ENCODE peak calls at places on chromosome 22, in six cellular contexts. U, P, C, X, M and O are unnamed samples.

GRCh38 chr22:40462195-40462988 is 92.0 kb downstream of the SGSM3 start:
- DNase-seq in U (no peak), P (no peak), C (no peak), X (peak; percentile 53), M (no peak), O (no peak)

GRCh38 chr22:42294034-42294985 is 23.9 kb upstream of the TCF20 start:
- DNase-seq in U (peak; percentile 23), P (peak; percentile 89), C (peak; percentile 36), X (peak; percentile 82), M (peak; percentile 42), O (peak; percentile 12)

GRCh38 chr22:23086787-23087186 is 16.5 kb downstream of the GNAZ start:
- DNase-seq in U (no peak), P (no peak), C (no peak), X (no peak), M (no peak), O (no peak)

GRCh38 chr22:42780070-42780540 is 59.4 kb upstream of the A4GALT start:
- DNase-seq in U (peak; percentile 82), P (peak; percentile 99), C (peak; percentile 91), X (peak; percentile 90), M (peak; percentile 72), O (peak; percentile 85)

GRCh38 chr22:40547729-40548143 is 88.8 kb downstream of the MRTFA start:
- DNase-seq in U (no peak), P (peak; percentile 34), C (peak; percentile 47), X (no peak), M (no peak), O (no peak)

GRCh38 chr22:44497218-44497903 is 672 bp downstream of the RTL6 start:
- DNase-seq in U (no peak), P (peak; percentile 5), C (peak; percentile 27), X (no peak), M (peak; percentile 3), O (no peak)

GRCh38 chr22:43186272-43187170 is at the start of gene TTLL12:
- DNase-seq in U (peak; percentile 23), P (peak; percentile 50), C (peak; percentile 37), X (peak; percentile 74), M (peak; percentile 27), O (no peak)

GRCh38 chr22:30605449-30606110 is 1.4 kb upstream of the TCN2 start:
- DNase-seq in U (peak; percentile 58), P (peak; percentile 54), C (peak; percentile 29), X (peak; percentile 68), M (peak; percentile 11), O (peak; percentile 10)

GRCh38 chr22:26172389-26172990 is 3.2 kb downstream of the SEZ6L start:
- DNase-seq in U (peak; percentile 29), P (peak; percentile 67), C (peak; percentile 9), X (peak; percentile 45), M (peak; percentile 24), O (no peak)

GRCh38 chr22:48488611-48489456 is 1338.8 kb downstream of the BRD1 start:
- DNase-seq in U (no peak), P (peak; percentile 68), C (no peak), X (no peak), M (no peak), O (no peak)

GRCh38 chr22:41619979-41620645 is 731 bp downstream of the DESI1 start:
- DNase-seq in U (peak; percentile 20), P (peak; percentile 79), C (no peak), X (peak; percentile 67), M (peak; percentile 22), O (no peak)

GRCh38 chr22:46777609-46777970 is 15.1 kb downstream of the TBC1D22A start:
- DNase-seq in U (no peak), P (no peak), C (no peak), X (peak; percentile 56), M (no peak), O (no peak)

GRCh38 chr22:46779023-46779422 is 16.6 kb downstream of the TBC1D22A start:
- DNase-seq in U (no peak), P (no peak), C (no peak), X (no peak), M (no peak), O (no peak)

GRCh38 chr22:46781291-46781690 is 18.8 kb downstream of the TBC1D22A start:
- DNase-seq in U (no peak), P (no peak), C (no peak), X (no peak), M (no peak), O (no peak)

GRCh38 chr22:46780453-46780852 is 18.0 kb downstream of the TBC1D22A start:
- DNase-seq in U (no peak), P (no peak), C (no peak), X (no peak), M (no peak), O (no peak)

DNA sequence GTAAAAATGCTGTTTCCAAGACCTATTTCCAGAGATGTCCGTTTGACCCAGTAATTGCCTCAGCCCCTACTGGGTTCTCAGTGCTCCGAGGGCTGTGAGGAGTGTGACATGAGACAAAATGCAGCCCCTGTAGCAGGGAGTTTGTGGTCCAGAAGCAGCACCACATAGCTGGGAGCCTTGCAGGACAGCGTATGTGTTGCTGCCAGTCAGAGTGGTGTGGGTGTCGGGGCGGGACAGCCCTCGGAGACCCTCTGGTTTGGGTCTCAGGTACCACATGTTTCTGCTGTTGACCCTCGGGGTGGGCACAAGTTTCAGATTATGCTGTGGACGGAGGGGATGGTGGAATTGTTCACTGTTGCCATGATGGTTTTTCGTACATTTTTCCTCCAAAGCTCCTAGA is 17.2 kb downstream of the TBC1D22A start:
- DNase-seq in U (no peak), P (no peak), C (no peak), X (no peak), M (no peak), O (no peak)
- H3K79me2 ChIP-seq in U (peaks cover 79% of the 10 kb centered on the region), P (peaks cover 29% of the 10 kb centered on the region), C (peaks cover 30% of the 10 kb centered on the region), X (peaks cover 85% of the 10 kb centered on the region), M (peaks cover 86% of the 10 kb centered on the region), O (peaks cover 93% of the 10 kb centered on the region)

DNA sequence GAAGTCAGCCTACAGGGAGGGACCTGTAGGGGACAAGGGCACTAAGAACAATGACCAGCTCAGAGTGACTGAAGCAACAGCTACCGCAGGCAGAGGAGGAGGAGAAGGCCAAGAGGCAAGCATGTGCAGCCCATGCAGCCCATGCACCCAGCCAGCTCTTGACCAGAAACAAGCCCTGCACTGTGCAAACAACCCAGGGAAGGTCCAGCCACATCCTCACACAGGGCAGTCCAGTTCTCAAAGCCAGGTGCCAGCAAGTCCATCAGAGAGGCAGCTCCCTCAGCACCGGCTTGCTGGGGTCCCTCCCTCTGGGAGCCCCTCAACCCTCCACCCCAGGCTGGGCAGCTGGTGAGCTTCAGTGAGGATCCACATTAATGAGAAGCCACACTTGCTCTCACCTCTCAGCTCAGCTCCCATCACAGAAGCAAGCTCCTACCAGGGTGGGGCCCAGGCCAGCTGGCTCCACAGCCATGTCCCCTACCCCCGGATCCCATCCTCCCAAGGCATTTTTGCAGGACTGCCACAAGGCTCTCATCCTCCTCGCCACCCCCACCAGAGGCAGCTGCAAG is 7.1 kb downstream of the DGCR2 start:
- DNase-seq in U (no peak), P (no peak), C (no peak), X (no peak), M (no peak), O (no peak)
- H3K79me2 ChIP-seq in U (peaks cover 84% of the 10 kb centered on the region), P (peaks cover 74% of the 10 kb centered on the region), C (peaks cover 70% of the 10 kb centered on the region), X (peaks cover 89% of the 10 kb centered on the region), M (peaks cover 93% of the 10 kb centered on the region), O (peaks cover 92% of the 10 kb centered on the region)

GRCh38 chr22:20271114-20271994 is 3.2 kb upstream of the RTN4R start:
- DNase-seq in U (no peak), P (no peak), C (no peak), X (no peak), M (no peak), O (no peak)

GRCh38 chr22:20272174-20272573 is 4.1 kb upstream of the RTN4R start:
- DNase-seq in U (no peak), P (no peak), C (no peak), X (no peak), M (no peak), O (no peak)

GRCh38 chr22:20272700-20273099 is 4.6 kb upstream of the RTN4R start:
- DNase-seq in U (no peak), P (no peak), C (no peak), X (no peak), M (no peak), O (no peak)

GRCh38 chr22:20275836-20276235 is 7.7 kb upstream of the RTN4R start:
- DNase-seq in U (no peak), P (no peak), C (no peak), X (no peak), M (no peak), O (no peak)

DNA sequence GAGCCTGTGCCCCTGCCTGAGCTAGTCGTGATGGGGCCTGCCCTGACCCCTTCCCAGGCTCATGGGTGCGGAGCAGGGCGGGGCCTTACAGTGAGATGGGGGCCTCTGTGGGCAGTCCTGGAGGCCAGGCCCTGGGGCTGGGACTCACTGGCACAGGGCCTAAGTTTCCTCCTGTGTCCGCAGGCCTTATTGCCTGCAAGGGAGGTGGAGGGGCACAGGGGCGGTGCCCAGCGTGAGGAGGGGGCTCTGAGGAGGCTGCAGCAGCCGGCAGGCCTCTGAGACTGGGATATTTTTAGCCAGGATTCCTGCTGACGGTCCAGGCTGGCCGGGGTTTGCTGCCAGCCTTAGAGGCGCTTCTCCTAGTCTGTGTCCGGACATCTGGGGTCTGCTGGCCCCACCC is 5.6 kb upstream of the RTN4R start:
- DNase-seq in U (no peak), P (no peak), C (no peak), X (no peak), M (no peak), O (no peak)
- H3K79me2 ChIP-seq in U (no peaks in the 10 kb centered on the region), P (no peaks in the 10 kb centered on the region), C (no peaks in the 10 kb centered on the region), X (no peaks in the 10 kb centered on the region), M (no peaks in the 10 kb centered on the region), O (no peaks in the 10 kb centered on the region)

GRCh38 chr22:32836286-32836859 is 34.9 kb downstream of the TIMP3 start:
- DNase-seq in U (peak; percentile 17), P (peak; percentile 36), C (no peak), X (peak; percentile 23), M (no peak), O (no peak)

GRCh38 chr22:32841175-32841574 is 39.7 kb downstream of the TIMP3 start:
- DNase-seq in U (no peak), P (no peak), C (no peak), X (no peak), M (no peak), O (no peak)

GRCh38 chr22:32839776-32840571 is 38.5 kb downstream of the TIMP3 start:
- DNase-seq in U (no peak), P (no peak), C (peak; percentile 91), X (no peak), M (no peak), O (peak; percentile 92)

GRCh38 chr22:32837142-32837541 is 35.6 kb downstream of the TIMP3 start:
- DNase-seq in U (no peak), P (no peak), C (no peak), X (no peak), M (no peak), O (no peak)

DNA sequence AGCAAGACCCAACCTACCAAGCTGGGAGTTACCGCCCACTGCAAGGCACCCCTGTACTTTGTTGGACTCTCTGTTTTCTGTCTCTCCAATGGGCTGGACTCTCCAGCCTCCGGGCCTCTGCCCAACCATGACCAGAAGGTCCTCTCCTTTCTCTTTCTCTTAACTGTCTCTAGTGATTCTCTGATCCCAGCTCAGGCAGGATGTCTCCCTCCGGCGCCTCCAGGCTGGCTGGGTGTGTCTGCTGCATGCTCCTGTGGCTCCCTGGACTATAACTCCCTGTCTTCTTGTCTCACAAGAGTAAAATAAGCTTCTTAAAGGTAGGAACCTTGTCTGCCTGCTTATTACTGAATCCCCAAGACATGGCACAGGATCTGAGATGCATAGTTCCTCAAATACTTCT is 36.3 kb downstream of the TIMP3 start:
- DNase-seq in U (no peak), P (no peak), C (no peak), X (no peak), M (no peak), O (no peak)
- H3K79me2 ChIP-seq in U (no peaks in the 10 kb centered on the region), P (no peaks in the 10 kb centered on the region), C (peaks cover 2% of the 10 kb centered on the region), X (no peaks in the 10 kb centered on the region), M (peaks cover 69% of the 10 kb centered on the region), O (peaks cover 55% of the 10 kb centered on the region)

GRCh38 chr22:35421121-35421520 is 21.2 kb downstream of the MCM5 start:
- DNase-seq in U (no peak), P (peak; percentile 38), C (no peak), X (no peak), M (no peak), O (no peak)
- H3K79me2 ChIP-seq in U (no peaks in the 10 kb centered on the region), P (no peaks in the 10 kb centered on the region), C (no peaks in the 10 kb centered on the region), X (peaks cover 3% of the 10 kb centered on the region), M (no peaks in the 10 kb centered on the region), O (no peaks in the 10 kb centered on the region)